ENCODE peak calls at places on chromosomes 1 and 21, in eight cellular contexts. One of them, this sample, is unnamed. For H3K4me1, the result is how much of the 10 kb centered on the place peaks cover.

GRCh38 chr1:208007938-208008342 is 97.0 kb upstream of the CD34 start:
- DNase-seq in left ventricle myocardium inferior: no peak
- DNase-seq in psoas muscle: no peak
- DNase-seq in transverse colon: no peak
- DNase-seq in BE2C: peak
- DNase-seq in esophagus squamous epithelium: no peak
- DNase-seq in thoracic aorta: no peak
- DNase-seq in heart right ventricle: no peak
- DNase-seq in this sample: no peak

GRCh38 chr1:192378276-192378675 is 61.5 kb downstream of the RGS21 start:
- DNase-seq in transverse colon: no peak
- DNase-seq in esophagus squamous epithelium: no peak
- DNase-seq in BE2C: no peak
- DNase-seq in left ventricle myocardium inferior: no peak
- DNase-seq in thoracic aorta: no peak
- DNase-seq in heart right ventricle: no peak
- DNase-seq in psoas muscle: no peak
- DNase-seq in this sample: no peak

GRCh38 chr21:42520628-42521253 is 7.1 kb downstream of the SLC37A1 start:
- DNase-seq in BE2C: peak
- DNase-seq in thoracic aorta: no peak
- DNase-seq in transverse colon: no peak
- DNase-seq in heart right ventricle: no peak
- DNase-seq in left ventricle myocardium inferior: no peak
- DNase-seq in esophagus squamous epithelium: no peak
- DNase-seq in psoas muscle: no peak
- DNase-seq in this sample: no peak

GRCh38 chr1:53398585-53399365 is 60.4 kb upstream of the DMRTB1 start:
- DNase-seq in left ventricle myocardium inferior: no peak
- DNase-seq in transverse colon: no peak
- DNase-seq in heart right ventricle: no peak
- DNase-seq in BE2C: no peak
- DNase-seq in thoracic aorta: no peak
- DNase-seq in psoas muscle: no peak
- DNase-seq in esophagus squamous epithelium: no peak
- DNase-seq in this sample: no peak

GRCh38 chr1:158013840-158014520 is 20.5 kb downstream of the KIRREL1 start:
- DNase-seq in transverse colon: no peak
- DNase-seq in thoracic aorta: no peak
- DNase-seq in esophagus squamous epithelium: no peak
- DNase-seq in heart right ventricle: no peak
- DNase-seq in left ventricle myocardium inferior: no peak
- DNase-seq in BE2C: no peak
- DNase-seq in psoas muscle: no peak
- DNase-seq in this sample: no peak

GRCh38 chr1:181106479-181106878 is 18.0 kb downstream of the IER5 start:
- DNase-seq in thoracic aorta: no peak
- DNase-seq in transverse colon: no peak
- DNase-seq in heart right ventricle: no peak
- DNase-seq in psoas muscle: no peak
- DNase-seq in left ventricle myocardium inferior: no peak
- DNase-seq in BE2C: no peak
- DNase-seq in esophagus squamous epithelium: no peak
- DNase-seq in this sample: no peak

GRCh38 chr1:22612657-22613056 is 23.8 kb upstream of the C1QA start:
- DNase-seq in transverse colon: no peak
- DNase-seq in BE2C: peak
- DNase-seq in left ventricle myocardium inferior: no peak
- DNase-seq in thoracic aorta: no peak
- DNase-seq in psoas muscle: no peak
- DNase-seq in heart right ventricle: no peak
- DNase-seq in esophagus squamous epithelium: no peak
- DNase-seq in this sample: no peak

GRCh38 chr1:20496241-20496661 is 10.2 kb upstream of the CAMK2N1 start:
- DNase-seq in transverse colon: no peak
- DNase-seq in thoracic aorta: no peak
- DNase-seq in esophagus squamous epithelium: no peak
- DNase-seq in BE2C: no peak
- DNase-seq in psoas muscle: no peak
- DNase-seq in left ventricle myocardium inferior: no peak
- DNase-seq in heart right ventricle: no peak
- DNase-seq in this sample: peak

GRCh38 chr1:231971397-231972233 is 345.0 kb downstream of the DISC1 start:
- DNase-seq in transverse colon: no peak
- DNase-seq in left ventricle myocardium inferior: no peak
- DNase-seq in esophagus squamous epithelium: no peak
- DNase-seq in psoas muscle: no peak
- DNase-seq in heart right ventricle: no peak
- DNase-seq in BE2C: peak
- DNase-seq in thoracic aorta: no peak
- DNase-seq in this sample: no peak

GRCh38 chr1:36867575-36867974 is 166.7 kb downstream of the GRIK3 start:
- DNase-seq in thoracic aorta: no peak
- DNase-seq in esophagus squamous epithelium: no peak
- DNase-seq in transverse colon: no peak
- DNase-seq in psoas muscle: no peak
- DNase-seq in left ventricle myocardium inferior: no peak
- DNase-seq in heart right ventricle: no peak
- DNase-seq in BE2C: no peak
- DNase-seq in this sample: no peak

GRCh38 chr1:230340778-230341546 is 85.2 kb downstream of the PGBD5 start:
- DNase-seq in BE2C: no peak
- DNase-seq in left ventricle myocardium inferior: peak
- DNase-seq in thoracic aorta: no peak
- DNase-seq in psoas muscle: peak
- DNase-seq in transverse colon: no peak
- DNase-seq in esophagus squamous epithelium: no peak
- DNase-seq in heart right ventricle: peak
- DNase-seq in this sample: no peak

GRCh38 chr1:160117709-160118183 is 2.2 kb downstream of the ATP1A2 start:
- DNase-seq in transverse colon: peak
- DNase-seq in BE2C: no peak
- DNase-seq in left ventricle myocardium inferior: peak
- DNase-seq in psoas muscle: no peak
- DNase-seq in heart right ventricle: peak
- DNase-seq in thoracic aorta: no peak
- DNase-seq in esophagus squamous epithelium: no peak
- DNase-seq in this sample: no peak

GRCh38 chr1:28343405-28343804 is 14.6 kb downstream of the MED18 start:
- DNase-seq in esophagus squamous epithelium: no peak
- DNase-seq in thoracic aorta: no peak
- DNase-seq in left ventricle myocardium inferior: no peak
- DNase-seq in psoas muscle: no peak
- DNase-seq in BE2C: no peak
- DNase-seq in transverse colon: no peak
- DNase-seq in heart right ventricle: no peak
- DNase-seq in this sample: peak

GRCh38 chr1:73947009-73947408 is 251.0 kb downstream of the LRRIQ3 start:
- DNase-seq in BE2C: no peak
- DNase-seq in left ventricle myocardium inferior: no peak
- DNase-seq in transverse colon: no peak
- DNase-seq in esophagus squamous epithelium: no peak
- DNase-seq in thoracic aorta: no peak
- DNase-seq in heart right ventricle: no peak
- DNase-seq in psoas muscle: no peak
- DNase-seq in this sample: no peak

GRCh38 chr1:115767403-115767802 is 1.1 kb downstream of the CASQ2 start:
- DNase-seq in esophagus squamous epithelium: no peak
- DNase-seq in heart right ventricle: no peak
- DNase-seq in BE2C: no peak
- DNase-seq in psoas muscle: no peak
- DNase-seq in left ventricle myocardium inferior: no peak
- DNase-seq in transverse colon: no peak
- DNase-seq in thoracic aorta: no peak
- DNase-seq in this sample: peak

GRCh38 chr1:116921301-116921885 is 11.7 kb downstream of the PTGFRN start:
- DNase-seq in thoracic aorta: no peak
- DNase-seq in psoas muscle: no peak
- DNase-seq in transverse colon: no peak
- DNase-seq in esophagus squamous epithelium: no peak
- DNase-seq in heart right ventricle: no peak
- DNase-seq in left ventricle myocardium inferior: no peak
- DNase-seq in BE2C: no peak
- DNase-seq in this sample: no peak

GRCh38 chr1:111789666-111790316 is 34.1 kb downstream of the DDX20 start:
- DNase-seq in thoracic aorta: no peak
- DNase-seq in heart right ventricle: no peak
- DNase-seq in psoas muscle: no peak
- DNase-seq in BE2C: no peak
- DNase-seq in esophagus squamous epithelium: no peak
- DNase-seq in left ventricle myocardium inferior: no peak
- DNase-seq in transverse colon: no peak
- DNase-seq in this sample: no peak

GRCh38 chr1:193219391-193219790 is 33.0 kb upstream of the B3GALT2 start:
- DNase-seq in heart right ventricle: no peak
- DNase-seq in BE2C: no peak
- DNase-seq in transverse colon: no peak
- DNase-seq in esophagus squamous epithelium: no peak
- DNase-seq in thoracic aorta: no peak
- DNase-seq in left ventricle myocardium inferior: no peak
- DNase-seq in psoas muscle: no peak
- DNase-seq in this sample: no peak

GRCh38 chr21:34123609-34124008 is 50.2 kb downstream of the MRPS6 start:
- DNase-seq in left ventricle myocardium inferior: no peak
- DNase-seq in thoracic aorta: no peak
- DNase-seq in esophagus squamous epithelium: no peak
- DNase-seq in psoas muscle: no peak
- DNase-seq in BE2C: no peak
- DNase-seq in transverse colon: no peak
- DNase-seq in heart right ventricle: no peak
- DNase-seq in this sample: no peak

GRCh38 chr1:31798086-31798432 is 17.8 kb downstream of the SPOCD1 start:
- DNase-seq in psoas muscle: no peak
- DNase-seq in left ventricle myocardium inferior: no peak
- DNase-seq in transverse colon: peak
- DNase-seq in BE2C: no peak
- DNase-seq in thoracic aorta: no peak
- DNase-seq in esophagus squamous epithelium: no peak
- DNase-seq in heart right ventricle: no peak
- DNase-seq in this sample: no peak
- H3K4me3 ChIP-seq in psoas muscle: no peak
- H3K4me3 ChIP-seq in left ventricle myocardium inferior: no peak
- H3K4me3 ChIP-seq in transverse colon: no peak
- H3K4me3 ChIP-seq in BE2C: no peak
- H3K4me3 ChIP-seq in thoracic aorta: peak
- H3K4me3 ChIP-seq in esophagus squamous epithelium: no peak
- H3K4me3 ChIP-seq in heart right ventricle: no peak
- H3K4me3 ChIP-seq in this sample: peak

GRCh38 chr1:176938375-176938774 is 226.1 kb downstream of the ASTN1 start:
- DNase-seq in BE2C: no peak
- DNase-seq in psoas muscle: no peak
- DNase-seq in esophagus squamous epithelium: no peak
- DNase-seq in transverse colon: no peak
- DNase-seq in left ventricle myocardium inferior: no peak
- DNase-seq in heart right ventricle: no peak
- DNase-seq in thoracic aorta: no peak
- DNase-seq in this sample: no peak

GRCh38 chr1:176943783-176944182 is 220.7 kb downstream of the ASTN1 start:
- DNase-seq in psoas muscle: no peak
- DNase-seq in heart right ventricle: no peak
- DNase-seq in left ventricle myocardium inferior: no peak
- DNase-seq in esophagus squamous epithelium: no peak
- DNase-seq in BE2C: no peak
- DNase-seq in transverse colon: no peak
- DNase-seq in thoracic aorta: no peak
- DNase-seq in this sample: no peak

GRCh38 chr1:176939993-176940392 is 224.5 kb downstream of the ASTN1 start:
- DNase-seq in esophagus squamous epithelium: no peak
- DNase-seq in left ventricle myocardium inferior: no peak
- DNase-seq in heart right ventricle: no peak
- DNase-seq in BE2C: no peak
- DNase-seq in thoracic aorta: no peak
- DNase-seq in transverse colon: no peak
- DNase-seq in psoas muscle: no peak
- DNase-seq in this sample: no peak

GRCh38 chr1:176944606-176945005 is 219.9 kb downstream of the ASTN1 start:
- DNase-seq in psoas muscle: no peak
- DNase-seq in transverse colon: no peak
- DNase-seq in esophagus squamous epithelium: no peak
- DNase-seq in left ventricle myocardium inferior: no peak
- DNase-seq in heart right ventricle: no peak
- DNase-seq in thoracic aorta: no peak
- DNase-seq in BE2C: no peak
- DNase-seq in this sample: no peak

DNA sequence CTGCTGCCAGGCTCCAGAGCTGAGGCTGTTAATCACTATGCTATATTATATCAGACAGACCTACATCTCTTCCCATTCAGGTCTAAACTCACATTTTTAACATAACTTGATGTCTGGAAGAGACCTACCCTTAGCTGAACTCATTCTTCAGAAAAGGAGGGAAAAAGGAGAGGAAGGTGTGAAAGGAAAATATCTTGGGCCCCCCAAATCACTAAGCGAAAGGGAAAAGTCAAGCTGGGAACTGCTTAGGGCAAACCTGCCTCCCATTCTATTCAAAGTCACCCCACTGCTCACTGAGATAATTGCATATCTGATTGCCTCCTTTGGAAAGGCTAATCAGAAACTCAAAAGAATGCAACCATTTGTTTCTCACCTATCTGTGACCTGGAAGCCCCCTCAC is 222.2 kb downstream of the ASTN1 start:
- DNase-seq in transverse colon: no peak
- DNase-seq in psoas muscle: no peak
- DNase-seq in BE2C: no peak
- DNase-seq in heart right ventricle: no peak
- DNase-seq in esophagus squamous epithelium: no peak
- DNase-seq in thoracic aorta: no peak
- DNase-seq in left ventricle myocardium inferior: no peak
- DNase-seq in this sample: no peak
- H3K4me1 ChIP-seq in transverse colon: under half
- H3K4me1 ChIP-seq in psoas muscle: under half
- H3K4me1 ChIP-seq in BE2C: under half
- H3K4me1 ChIP-seq in heart right ventricle: under half
- H3K4me1 ChIP-seq in esophagus squamous epithelium: under half
- H3K4me1 ChIP-seq in thoracic aorta: under half
- H3K4me1 ChIP-seq in left ventricle myocardium inferior: under half
- H3K4me1 ChIP-seq in this sample: under half

GRCh38 chr1:198627436-198628063 is 11.3 kb upstream of the PTPRC start:
- DNase-seq in BE2C: no peak
- DNase-seq in psoas muscle: no peak
- DNase-seq in heart right ventricle: no peak
- DNase-seq in esophagus squamous epithelium: no peak
- DNase-seq in thoracic aorta: no peak
- DNase-seq in left ventricle myocardium inferior: no peak
- DNase-seq in transverse colon: no peak
- DNase-seq in this sample: no peak
- H3K4me3 ChIP-seq in BE2C: no peak
- H3K4me3 ChIP-seq in psoas muscle: no peak
- H3K4me3 ChIP-seq in heart right ventricle: no peak
- H3K4me3 ChIP-seq in esophagus squamous epithelium: no peak
- H3K4me3 ChIP-seq in thoracic aorta: no peak
- H3K4me3 ChIP-seq in left ventricle myocardium inferior: no peak
- H3K4me3 ChIP-seq in transverse colon: no peak
- H3K4me3 ChIP-seq in this sample: no peak

DNA sequence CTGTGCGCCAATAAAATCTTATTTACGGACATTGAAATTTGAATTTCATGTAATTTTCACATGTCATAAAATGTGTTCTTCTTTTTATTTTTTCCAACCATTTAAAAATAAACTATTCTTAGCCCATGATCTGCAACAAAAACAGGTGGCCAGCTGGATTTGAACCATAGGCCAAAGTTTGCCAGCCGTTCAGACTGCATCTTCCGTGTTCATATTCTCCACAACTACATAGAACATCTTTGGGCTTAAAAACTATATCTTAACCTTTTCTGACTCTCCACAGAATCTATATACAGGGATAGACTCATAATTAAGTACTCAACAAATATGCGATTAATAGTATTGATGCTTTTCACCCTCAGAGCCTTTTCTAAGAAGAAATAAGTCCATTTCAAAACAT is 81.2 kb upstream of the RALGPS2 start:
- DNase-seq in psoas muscle: no peak
- DNase-seq in esophagus squamous epithelium: no peak
- DNase-seq in transverse colon: no peak
- DNase-seq in left ventricle myocardium inferior: no peak
- DNase-seq in BE2C: no peak
- DNase-seq in thoracic aorta: no peak
- DNase-seq in heart right ventricle: no peak
- DNase-seq in this sample: no peak
- H3K4me1 ChIP-seq in psoas muscle: under half
- H3K4me1 ChIP-seq in esophagus squamous epithelium: under half
- H3K4me1 ChIP-seq in transverse colon: under half
- H3K4me1 ChIP-seq in left ventricle myocardium inferior: under half
- H3K4me1 ChIP-seq in BE2C: under half
- H3K4me1 ChIP-seq in thoracic aorta: under half
- H3K4me1 ChIP-seq in heart right ventricle: under half
- H3K4me1 ChIP-seq in this sample: under half